ENCODE peak calls at places on chromosome 20, in six cellular contexts. W, F, G, Y, R and U are unnamed samples.

GRCh38 chr20:25065625-25066338 is 7.8 kb upstream of the ACSS1 start:
- DNase-seq in G (peak), W (peak), F (peak), R (peak), Y (peak), U (peak)

GRCh38 chr20:58994390-58995159 is 12.5 kb downstream of the CTSZ start:
- DNase-seq in G (no peak), Y (no peak), R (no peak), W (no peak), F (no peak), U (no peak)

GRCh38 chr20:22687676-22688360 is 103.4 kb upstream of the FOXA2 start:
- DNase-seq in G (no peak), R (no peak), F (no peak), Y (no peak), W (no peak), U (no peak)

GRCh38 chr20:58850693-58851174 is at the start of gene GNAS-AS1:
- DNase-seq in R (peak), W (peak), Y (peak), G (peak), F (no peak), U (peak)

GRCh38 chr20:9161308-9161707 is 92.4 kb downstream of the PLCB4 start:
- DNase-seq in R (no peak), Y (no peak), F (no peak), G (no peak), W (no peak), U (no peak)

GRCh38 chr20:20083796-20084195 is 31.5 kb downstream of the CFAP61 start:
- DNase-seq in R (peak), G (peak), F (no peak), Y (peak), W (peak), U (no peak)

GRCh38 chr20:60750909-60751308 is 501.2 kb upstream of the CDH4 start:
- DNase-seq in W (no peak), R (no peak), Y (no peak), F (no peak), G (no peak), U (no peak)

GRCh38 chr20:32521780-32522524 is 63.2 kb downstream of the NOL4L start:
- DNase-seq in Y (no peak), F (peak), R (peak), W (peak), G (peak), U (peak)

GRCh38 chr20:36098364-36098763 is 56.2 kb upstream of the EPB41L1 start:
- DNase-seq in R (no peak), W (peak), Y (peak), G (peak), F (peak), U (peak)

GRCh38 chr20:4169360-4170214 is 154.2 kb upstream of the RNF24 start:
- DNase-seq in Y (no peak), R (no peak), G (no peak), F (no peak), W (no peak), U (no peak)

GRCh38 chr20:24502184-24502583 is 32.8 kb downstream of the SYNDIG1 start:
- DNase-seq in W (peak), F (peak), R (peak), G (peak), Y (peak), U (peak)

GRCh38 chr20:50848846-50849673 is 54.2 kb downstream of the BCAS4 start:
- DNase-seq in W (no peak), G (no peak), R (no peak), F (no peak), Y (no peak), U (peak)

GRCh38 chr20:48006036-48006833 is 221.0 kb upstream of the SULF2 start:
- DNase-seq in F (no peak), G (no peak), Y (peak), R (no peak), W (no peak), U (no peak)

GRCh38 chr20:35297153-35297552 is 4.9 kb upstream of the FAM83C start:
- DNase-seq in G (no peak), F (no peak), R (peak), W (peak), Y (no peak), U (peak)

GRCh38 chr20:7859371-7859802 is 80.9 kb downstream of the HAO1 start:
- DNase-seq in W (peak), F (no peak), G (peak), Y (peak), R (peak), U (peak)

GRCh38 chr20:59783020-59784010 is 150.1 kb downstream of the SYCP2 start:
- DNase-seq in R (peak), Y (peak), G (peak), F (peak), W (peak), U (peak)

GRCh38 chr20:30286157-30286556 is 971.3 kb upstream of the DEFB115 start:
- DNase-seq in W (no peak), F (no peak), R (no peak), G (no peak), Y (no peak), U (no peak)

GRCh38 chr20:41701596-41702350 is 83.6 kb upstream of the CHD6 start:
- DNase-seq in G (peak), Y (no peak), F (no peak), W (no peak), R (no peak), U (no peak)

GRCh38 chr20:24980321-24981053 is 12.1 kb downstream of the APMAP start:
- DNase-seq in G (no peak), Y (no peak), R (no peak), F (no peak), W (no peak), U (no peak)

GRCh38 chr20:8721098-8721497 is 347.8 kb upstream of the PLCB4 start:
- DNase-seq in R (peak), G (peak), Y (peak), W (peak), F (peak), U (peak)

GRCh38 chr20:2986466-2986865 is 57.0 kb upstream of the GNRH2 start:
- DNase-seq in Y (no peak), W (peak), F (no peak), R (no peak), G (peak), U (peak)

GRCh38 chr20:1185316-1185741 is 548 bp upstream of the TMEM74B start:
- DNase-seq in F (no peak), W (no peak), G (no peak), R (peak), Y (no peak), U (no peak)

GRCh38 chr20:25626779-25627178 is 3.0 kb upstream of the NANP start:
- DNase-seq in G (no peak), W (no peak), R (no peak), Y (no peak), F (no peak), U (no peak)

GRCh38 chr20:41123636-41124035 is 13.7 kb upstream of the PLCG1 start:
- DNase-seq in G (no peak), Y (no peak), F (no peak), W (no peak), R (no peak), U (no peak)

GRCh38 chr20:12358006-12358654 is 440.4 kb downstream of the BTBD3 start:
- DNase-seq in Y (no peak), F (no peak), W (peak), G (peak), R (peak), U (no peak)

GRCh38 chr20:15986690-15987089 is 586.6 kb downstream of the KIF16B start:
- DNase-seq in Y (no peak), F (no peak), G (no peak), W (no peak), R (no peak), U (no peak)

GRCh38 chr20:38883981-38884733 is 42.1 kb upstream of the FAM83D start:
- DNase-seq in R (no peak), W (no peak), G (no peak), Y (no peak), F (no peak), U (no peak)

GRCh38 chr20:7695622-7696021 is 244.6 kb downstream of the HAO1 start:
- DNase-seq in F (no peak), R (no peak), Y (peak), W (no peak), G (peak), U (peak)

GRCh38 chr20:63531686-63532448 is 5.3 kb downstream of the PTK6 start:
- DNase-seq in W (no peak), Y (no peak), R (no peak), G (no peak), F (no peak), U (no peak)

GRCh38 chr20:15345287-15345686 is 1007.9 kb upstream of the FLRT3 start:
- DNase-seq in W (no peak), Y (no peak), F (no peak), R (no peak), G (no peak), U (no peak)

GRCh38 chr20:4064118-4064962 is 49.0 kb upstream of the RNF24 start:
- DNase-seq in Y (peak), F (peak), G (peak), W (peak), R (peak), U (peak)

GRCh38 chr20:38649275-38649891 is 47.8 kb downstream of the ARHGAP40 start:
- DNase-seq in F (no peak), Y (peak), W (peak), R (peak), G (peak), U (peak)

GRCh38 chr20:48025061-48025515 is 239.8 kb upstream of the SULF2 start:
- DNase-seq in W (peak), G (peak), F (peak), R (peak), Y (peak), U (peak)

GRCh38 chr20:34083137-34083536 is 28.9 kb downstream of the EIF2S2 start:
- DNase-seq in Y (peak), W (peak), F (peak), G (peak), R (peak), U (peak)

GRCh38 chr20:11624704-11625103 is 293.0 kb upstream of the BTBD3 start:
- DNase-seq in Y (no peak), R (no peak), W (no peak), G (no peak), F (no peak), U (no peak)

GRCh38 chr20:33992145-33992922 is 1.4 kb upstream of the RALY start:
- DNase-seq in W (no peak), R (no peak), Y (peak), F (no peak), G (no peak), U (peak)

GRCh38 chr20:5156670-5157448 is 30.1 kb downstream of the CDS2 start:
- DNase-seq in G (peak), F (no peak), Y (peak), W (peak), R (no peak), U (peak)

GRCh38 chr20:46118481-46119020 is 437 bp downstream of the CD40 start:
- DNase-seq in G (no peak), R (no peak), Y (no peak), W (peak), F (peak), U (peak)

GRCh38 chr20:10927011-10927583 is 253.3 kb upstream of the JAG1 start:
- DNase-seq in F (no peak), R (no peak), Y (no peak), W (no peak), G (no peak), U (no peak)

GRCh38 chr20:17227199-17227535 is 327 bp downstream of the PCSK2 start:
- DNase-seq in W (no peak), Y (no peak), F (no peak), G (no peak), R (peak), U (peak)

GRCh38 chr20:17227669-17228623 is 1.1 kb downstream of the PCSK2 start:
- DNase-seq in F (no peak), Y (no peak), G (no peak), R (peak), W (no peak), U (no peak)

GRCh38 chr20:17226410-17227198 is at the start of gene PCSK2:
- DNase-seq in G (peak), Y (peak), F (no peak), R (peak), W (peak), U (peak)

GRCh38 chr20:17223553-17223952 is 3.3 kb upstream of the PCSK2 start:
- DNase-seq in G (no peak), W (no peak), R (no peak), F (no peak), Y (no peak), U (no peak)

GRCh38 chr20:17225891-17226409 is 890 bp upstream of the PCSK2 start:
- DNase-seq in G (no peak), F (no peak), Y (no peak), W (no peak), R (peak), U (no peak)
- H3K4me3 ChIP-seq in G (no peak), F (peak), Y (peak), W (no peak), R (peak), U (peak)

GRCh38 chr20:45100563-45101245 is at the start of gene KCNS1:
- DNase-seq in W (peak), G (no peak), R (peak), Y (no peak), F (no peak), U (peak)
- TF ChIP-seq CTCF in W (peak), G (no peak), R (no peak), Y (no peak), F (no peak), U (no peak)

GRCh38 chr20:62132421-62132820 is 10.1 kb downstream of the LSM14B start:
- DNase-seq in W (no peak), R (no peak), F (no peak), Y (no peak), G (no peak), U (no peak)
- H3K4me3 ChIP-seq in W (no peak), R (no peak), F (no peak), Y (no peak), G (no peak), U (no peak)

GRCh38 chr20:37342231-37343177 is 3.4 kb upstream of the SRC start:
- DNase-seq in G (no peak), F (no peak), R (no peak), Y (no peak), W (no peak), U (no peak)
- TF ChIP-seq CTCF in G (peak), F (no peak), R (no peak), Y (no peak), W (no peak), U (no peak)

DNA sequence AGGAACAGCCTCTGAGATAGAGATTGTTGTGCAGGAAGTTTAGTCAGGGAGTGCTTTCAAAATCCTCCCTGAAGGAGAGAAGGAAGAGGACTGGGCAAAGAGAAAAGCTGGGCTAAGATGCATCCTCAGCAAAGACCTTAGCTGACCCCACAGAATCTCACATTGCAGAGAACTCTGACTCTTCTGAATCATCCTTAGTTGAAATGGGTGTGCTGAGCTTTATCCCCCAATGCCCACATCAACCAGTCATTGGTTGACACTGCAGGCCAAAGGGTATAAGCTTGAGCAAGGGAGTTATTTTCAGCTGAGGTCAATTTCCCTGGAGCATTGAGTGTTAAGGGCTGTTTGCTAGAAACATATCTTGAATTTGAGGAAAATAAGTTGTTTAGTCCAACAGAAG is 732.2 kb downstream of the CBLN4 start:
- DNase-seq in G (no peak), Y (no peak), R (no peak), W (no peak), F (no peak), U (no peak)
- H3K4me3 ChIP-seq in G (no peak), Y (no peak), R (no peak), W (no peak), F (no peak), U (no peak)

GRCh38 chr20:49766979-49767419 is 45.6 kb upstream of the SLC9A8 start:
- DNase-seq in R (no peak), F (no peak), Y (no peak), G (peak), W (peak), U (no peak)

GRCh38 chr20:49768204-49769124 is 44.2 kb upstream of the SLC9A8 start:
- DNase-seq in F (peak), R (peak), G (peak), Y (peak), W (peak), U (peak)

GRCh38 chr20:49762940-49763766 is 49.5 kb upstream of the B4GALT5 start:
- DNase-seq in G (no peak), W (no peak), Y (no peak), F (no peak), R (peak), U (no peak)

GRCh38 chr20:49765846-49766541 is 46.6 kb upstream of the SLC9A8 start:
- DNase-seq in R (no peak), Y (no peak), F (no peak), W (peak), G (peak), U (no peak)

GRCh38 chr20:49765413-49765736 is 47.3 kb upstream of the SLC9A8 start:
- DNase-seq in F (no peak), G (no peak), R (no peak), Y (no peak), W (no peak), U (no peak)
- TF ChIP-seq CTCF in F (no peak), G (no peak), R (no peak), Y (no peak), W (no peak), U (no peak)

DNA sequence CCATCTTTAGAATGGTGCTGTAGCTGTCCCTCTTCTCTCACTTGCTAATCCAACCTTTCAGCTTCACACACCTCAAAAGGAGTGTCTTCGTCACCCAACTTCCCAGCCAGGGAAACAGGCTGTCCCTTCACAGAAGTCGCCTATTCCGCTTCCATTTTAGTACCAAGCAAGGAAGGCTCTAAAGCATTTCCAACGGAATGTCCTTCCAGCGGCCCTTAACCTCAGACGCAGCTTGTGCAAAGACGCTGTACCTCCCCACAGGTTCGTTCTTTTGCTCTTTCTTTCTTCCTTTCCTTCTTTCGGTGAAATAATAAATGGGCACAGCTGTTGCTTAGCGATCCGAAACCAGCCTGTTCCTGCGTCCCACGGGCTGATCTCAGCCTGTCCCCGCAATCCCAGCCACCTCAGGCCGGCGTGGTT is 1.5 kb downstream of the PTPRT start:
- DNase-seq in R (no peak), Y (no peak), F (no peak), W (no peak), G (no peak), U (no peak)
- H3K4me3 ChIP-seq in R (no peak), Y (no peak), F (no peak), W (no peak), G (no peak), U (no peak)

DNA sequence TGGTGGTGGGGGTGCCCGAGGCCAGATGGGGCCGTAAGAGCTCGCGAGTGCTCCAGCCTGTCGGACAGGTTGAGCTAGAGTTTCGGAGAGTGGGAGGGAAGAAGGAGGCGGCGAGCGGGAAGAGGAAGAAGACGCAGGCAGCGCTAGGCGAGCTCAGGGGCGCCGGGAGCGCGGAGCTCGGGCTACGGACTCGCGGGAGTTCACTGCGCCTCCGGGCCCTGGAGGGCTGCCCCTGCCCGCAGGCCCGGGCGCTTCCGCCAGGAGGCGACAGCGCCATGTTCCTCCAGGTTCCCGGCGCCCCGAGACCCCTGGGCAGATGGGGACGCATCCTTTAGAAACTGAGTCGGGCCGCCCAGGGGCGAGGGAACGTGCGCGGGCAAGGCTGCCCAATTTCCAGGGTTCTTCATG is 984 bp downstream of the TFAP2C start:
- DNase-seq in W (peak), Y (peak), R (peak), G (no peak), F (no peak), U (peak)
- TF ChIP-seq CTCF in W (no peak), Y (peak), R (peak), G (no peak), F (peak), U (peak)